ENCODE peak calls at places on chromosome 15, in nine cellular contexts. P, B, H, Y, V, A, W, E and C are unnamed samples.

GRCh38 chr15:60673918-60674558 is 195.1 kb upstream of the ICE2 start:
- DNase-seq in H (peak; percentile 50), A (peak; percentile 60), P (no peak), W (peak; percentile 43), Y (no peak), B (peak; percentile 35), E (peak; percentile 42), V (peak; percentile 97), C (peak; percentile 98)

GRCh38 chr15:65085990-65086679 is 9.6 kb downstream of the KBTBD13 start:
- DNase-seq in E (no peak), W (peak; percentile 46), P (peak; percentile 10), B (no peak), Y (peak; percentile 28), A (peak; percentile 46), V (no peak), H (peak; percentile 53), C (no peak)

GRCh38 chr15:49674370-49674769 is 53.5 kb downstream of the DTWD1 start:
- DNase-seq in E (no peak), P (no peak), H (no peak), B (no peak), A (no peak), W (no peak), V (peak; percentile 10), Y (no peak), C (no peak)

GRCh38 chr15:67080900-67081431 is 15.6 kb downstream of the SMAD3 start:
- DNase-seq in P (peak; percentile 57), E (peak; percentile 42), B (peak; percentile 37), V (peak; percentile 83), W (peak; percentile 96), H (no peak), Y (no peak), A (no peak), C (peak; percentile 95)

GRCh38 chr15:28289694-28290463 is 32.1 kb downstream of the HERC2 start:
- DNase-seq in H (no peak), Y (no peak), W (no peak), V (no peak), P (no peak), A (no peak), B (no peak), E (no peak), C (no peak)

GRCh38 chr15:64888336-64888735 is 23.4 kb upstream of the ANKDD1A start:
- DNase-seq in Y (no peak), P (no peak), V (no peak), H (no peak), E (no peak), W (no peak), A (no peak), B (no peak), C (no peak)

GRCh38 chr15:36525430-36525829 is 54.0 kb upstream of the CDIN1 start:
- DNase-seq in V (no peak), A (no peak), P (no peak), Y (no peak), E (no peak), B (no peak), H (no peak), W (no peak), C (no peak)

GRCh38 chr15:41465822-41466421 is 27.8 kb upstream of the ITPKA start:
- DNase-seq in E (no peak), V (peak; percentile 69), Y (peak; percentile 19), P (peak; percentile 56), B (no peak), H (no peak), A (no peak), W (peak; percentile 68), C (peak; percentile 75)

GRCh38 chr15:43498988-43499387 is 6.0 kb upstream of the TP53BP1 start:
- DNase-seq in B (no peak), P (no peak), E (no peak), V (no peak), A (no peak), H (no peak), W (no peak), Y (no peak), C (no peak)

GRCh38 chr15:78203346-78204225 is 30.8 kb downstream of the ACSBG1 start:
- DNase-seq in E (no peak), V (no peak), Y (no peak), P (no peak), B (peak; percentile 47), W (no peak), H (peak; percentile 11), A (no peak), C (no peak)

GRCh38 chr15:56366211-56366610 is 985 bp downstream of the TEX9 start:
- DNase-seq in B (no peak), H (no peak), E (no peak), Y (no peak), P (peak; percentile 33), A (no peak), W (no peak), V (no peak), C (no peak)

GRCh38 chr15:96344120-96344705 is 13.7 kb downstream of the NR2F2 start:
- DNase-seq in V (peak; percentile 28), P (no peak), B (no peak), Y (no peak), A (no peak), H (no peak), W (no peak), E (no peak), C (no peak)

GRCh38 chr15:29043731-29044485 is 158.1 kb downstream of the APBA2 start:
- DNase-seq in V (peak; percentile 88), H (no peak), W (no peak), P (no peak), A (no peak), B (no peak), E (no peak), Y (no peak), C (no peak)

DNA sequence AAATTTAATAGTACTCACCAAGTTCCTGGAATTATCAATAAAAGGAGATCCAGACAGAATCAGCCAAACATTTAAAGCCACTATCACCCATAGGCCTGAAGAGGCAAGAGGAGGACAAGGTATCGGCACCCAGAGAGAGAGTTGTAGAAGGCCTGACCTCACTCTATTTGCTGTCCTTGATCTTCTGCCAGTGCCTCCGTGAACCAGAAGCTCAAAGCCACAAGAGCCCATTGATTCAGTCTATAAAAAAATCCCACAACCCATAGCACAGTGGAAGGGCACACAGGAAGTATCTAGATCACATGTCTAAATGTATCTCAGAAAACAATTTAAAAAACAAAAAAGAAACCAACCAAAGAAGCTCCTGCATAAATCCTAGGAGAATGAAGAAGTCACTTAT is 68.6 kb upstream of the FAM174B start:
- DNase-seq in V (no peak), B (no peak), W (no peak), H (no peak), A (no peak), E (no peak), Y (peak; percentile 43), P (no peak), C (no peak)
- H3K4me3 ChIP-seq in V (no peak overlapping the region), B (no peak overlapping the region), W (no peak overlapping the region), H (no peak overlapping the region), A (no peak overlapping the region), E (no peak overlapping the region), Y (no peak overlapping the region), P (no peak overlapping the region), C (no peak overlapping the region)

DNA sequence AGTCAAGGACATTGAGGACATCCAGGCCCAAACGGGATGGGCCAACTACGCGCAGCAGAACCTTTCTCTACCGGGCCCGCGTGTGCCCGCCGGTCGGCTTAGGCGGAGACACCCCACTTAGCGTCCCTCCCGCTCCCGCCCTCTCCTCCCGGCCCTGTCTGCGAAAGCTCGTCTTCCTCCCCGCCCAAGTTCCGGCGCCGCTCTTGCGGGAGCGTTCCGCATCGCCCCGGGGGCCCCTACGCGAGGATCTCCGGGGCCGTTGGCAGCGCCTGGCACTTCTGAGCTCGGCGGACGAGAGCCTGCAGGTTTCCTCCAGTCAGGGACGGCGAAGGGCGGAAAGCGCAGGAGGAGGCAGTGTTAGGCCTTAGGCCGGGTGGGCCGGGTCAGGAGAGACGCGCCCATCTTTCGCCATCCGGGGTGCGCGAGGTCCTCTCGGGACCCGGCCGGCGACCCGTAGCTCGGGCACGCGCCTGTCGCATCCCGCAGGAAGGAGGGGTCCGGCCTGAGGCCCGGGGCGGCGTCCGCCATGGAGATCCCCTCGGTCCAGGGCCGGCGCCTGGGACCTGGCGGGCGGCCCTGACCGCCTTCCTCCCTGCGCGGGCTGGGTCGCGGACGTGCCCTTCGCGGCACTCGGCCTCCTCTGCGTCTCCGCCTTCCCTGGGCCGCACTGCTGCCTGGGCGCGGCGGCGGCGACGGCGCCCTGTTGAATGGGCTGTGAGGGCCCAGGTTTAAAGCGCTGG is at the start of gene FEM1B:
- DNase-seq in A (peak; percentile 87), W (peak; percentile 94), V (peak; percentile 96), B (peak; percentile 91), P (peak; percentile 90), Y (peak; percentile 88), H (peak; percentile 88), E (peak; percentile 89), C (peak; percentile 91)
- TF ChIP-seq CTCF in A (no peak), W (no peak), V (no peak), B (no peak), P (no peak), Y (no peak), H (peak; percentile 32), E (no peak), C (no peak)

GRCh38 chr15:82830427-82831173 is 21.2 kb downstream of the WHAMM start:
- DNase-seq in Y (no peak), P (no peak), H (no peak), A (no peak), E (no peak), V (no peak), W (no peak), B (no peak), C (no peak)

GRCh38 chr15:82835391-82835917 is 26.0 kb downstream of the WHAMM start:
- DNase-seq in H (peak; percentile 16), B (no peak), V (no peak), A (no peak), W (no peak), P (no peak), E (no peak), Y (no peak), C (no peak)

GRCh38 chr15:82831894-82832600 is 22.6 kb downstream of the WHAMM start:
- DNase-seq in P (no peak), E (no peak), W (no peak), B (no peak), A (no peak), V (no peak), Y (no peak), H (no peak), C (no peak)

GRCh38 chr15:82832601-82833209 is 23.3 kb downstream of the WHAMM start:
- DNase-seq in P (no peak), W (peak; percentile 90), B (no peak), A (peak; percentile 51), Y (no peak), H (no peak), E (no peak), V (peak; percentile 93), C (peak; percentile 91)

GRCh38 chr15:82833283-82833682 is 23.9 kb downstream of the WHAMM start:
- DNase-seq in P (no peak), E (no peak), V (no peak), A (no peak), W (no peak), H (peak; percentile 13), Y (no peak), B (no peak), C (no peak)
- H3K4me3 ChIP-seq in P (no peak overlapping the region), E (no peak overlapping the region), V (no peak overlapping the region), A (no peak overlapping the region), W (peak overlapping the region; percentile 26), H (no peak overlapping the region), Y (no peak overlapping the region), B (no peak overlapping the region), C (no peak overlapping the region)

DNA sequence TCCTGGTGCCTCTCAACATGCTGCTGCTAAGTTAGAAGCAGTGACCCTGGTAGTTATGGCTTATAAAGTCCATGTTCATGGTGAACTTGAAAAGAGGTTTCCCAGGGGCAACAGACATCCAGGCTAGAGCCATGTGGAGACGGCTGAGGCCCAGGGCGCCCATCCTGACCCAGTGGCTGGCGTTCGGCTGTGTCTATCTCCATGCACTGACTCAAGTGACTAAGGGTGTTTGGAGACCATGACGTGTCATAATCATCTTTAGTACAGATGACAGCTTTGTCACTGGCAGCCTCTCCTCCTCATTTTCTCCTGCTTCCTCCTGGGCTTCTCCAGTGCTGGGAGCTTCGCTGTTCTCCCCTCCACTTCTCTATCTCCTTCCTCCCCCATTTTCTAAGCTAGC is 287.4 kb upstream of the LYSMD4 start:
- DNase-seq in P (no peak), W (no peak), A (no peak), V (no peak), E (no peak), B (no peak), H (no peak), Y (no peak), C (no peak)
- TF ChIP-seq CTCF in P (no peak), W (no peak), A (no peak), V (no peak), E (no peak), B (no peak), H (no peak), Y (no peak), C (no peak)